ENCODE peak calls at places on chromosomes 6 and 20, in eight cellular contexts. One of them, this sample, is unnamed.

GRCh38 chr20:45968081-45968671 is 3.8 kb downstream of the ZNF335 start:
- DNase-seq in CD4-positive, alpha-beta T cell: no peak
- DNase-seq in brain microvascular endothelial cell: no peak
- DNase-seq in fibroblast of lung: no peak
- DNase-seq in GM10248: no peak
- DNase-seq in natural killer cell: no peak
- DNase-seq in WERI-Rb-1: no peak
- DNase-seq in neural crest cell: no peak
- DNase-seq in this sample: no peak

GRCh38 chr6:130967502-130968469 is 95.3 kb downstream of the EPB41L2 start:
- DNase-seq in CD4-positive, alpha-beta T cell: no peak
- DNase-seq in brain microvascular endothelial cell: peak
- DNase-seq in fibroblast of lung: peak
- DNase-seq in GM10248: no peak
- DNase-seq in natural killer cell: no peak
- DNase-seq in WERI-Rb-1: no peak
- DNase-seq in neural crest cell: no peak
- DNase-seq in this sample: no peak

GRCh38 chr6:8219352-8219943 is 117.1 kb upstream of the EEF1E1 start:
- DNase-seq in CD4-positive, alpha-beta T cell: peak
- DNase-seq in brain microvascular endothelial cell: peak
- DNase-seq in fibroblast of lung: peak
- DNase-seq in GM10248: peak
- DNase-seq in natural killer cell: no peak
- DNase-seq in WERI-Rb-1: peak
- DNase-seq in neural crest cell: peak
- DNase-seq in this sample: peak

GRCh38 chr6:84728602-84729001 is 35.8 kb downstream of the TBX18 start:
- DNase-seq in CD4-positive, alpha-beta T cell: no peak
- DNase-seq in brain microvascular endothelial cell: peak
- DNase-seq in fibroblast of lung: no peak
- DNase-seq in GM10248: no peak
- DNase-seq in natural killer cell: no peak
- DNase-seq in WERI-Rb-1: no peak
- DNase-seq in neural crest cell: no peak
- DNase-seq in this sample: no peak

GRCh38 chr6:54236984-54237383 is 71.3 kb upstream of the TINAG start:
- DNase-seq in CD4-positive, alpha-beta T cell: no peak
- DNase-seq in brain microvascular endothelial cell: no peak
- DNase-seq in fibroblast of lung: no peak
- DNase-seq in GM10248: no peak
- DNase-seq in natural killer cell: no peak
- DNase-seq in WERI-Rb-1: no peak
- DNase-seq in neural crest cell: no peak
- DNase-seq in this sample: no peak

GRCh38 chr6:79813854-79814477 is 133.4 kb downstream of the ELOVL4 start:
- DNase-seq in CD4-positive, alpha-beta T cell: peak
- DNase-seq in brain microvascular endothelial cell: peak
- DNase-seq in fibroblast of lung: peak
- DNase-seq in GM10248: peak
- DNase-seq in natural killer cell: peak
- DNase-seq in WERI-Rb-1: peak
- DNase-seq in neural crest cell: peak
- DNase-seq in this sample: no peak

GRCh38 chr20:21104921-21105320 is 1.2 kb downstream of the LINC00237 start:
- DNase-seq in CD4-positive, alpha-beta T cell: no peak
- DNase-seq in brain microvascular endothelial cell: no peak
- DNase-seq in fibroblast of lung: no peak
- DNase-seq in GM10248: no peak
- DNase-seq in natural killer cell: no peak
- DNase-seq in WERI-Rb-1: no peak
- DNase-seq in neural crest cell: no peak
- DNase-seq in this sample: no peak

GRCh38 chr20:63896136-63896890 is 1.4 kb downstream of the DNAJC5 start:
- DNase-seq in CD4-positive, alpha-beta T cell: no peak
- DNase-seq in brain microvascular endothelial cell: no peak
- DNase-seq in fibroblast of lung: peak
- DNase-seq in GM10248: peak
- DNase-seq in natural killer cell: peak
- DNase-seq in WERI-Rb-1: peak
- DNase-seq in neural crest cell: no peak
- DNase-seq in this sample: no peak

GRCh38 chr6:84422380-84422968 is 195.0 kb upstream of the CEP162 start:
- DNase-seq in CD4-positive, alpha-beta T cell: no peak
- DNase-seq in brain microvascular endothelial cell: peak
- DNase-seq in fibroblast of lung: peak
- DNase-seq in GM10248: peak
- DNase-seq in natural killer cell: no peak
- DNase-seq in WERI-Rb-1: peak
- DNase-seq in neural crest cell: peak
- DNase-seq in this sample: no peak

DNA sequence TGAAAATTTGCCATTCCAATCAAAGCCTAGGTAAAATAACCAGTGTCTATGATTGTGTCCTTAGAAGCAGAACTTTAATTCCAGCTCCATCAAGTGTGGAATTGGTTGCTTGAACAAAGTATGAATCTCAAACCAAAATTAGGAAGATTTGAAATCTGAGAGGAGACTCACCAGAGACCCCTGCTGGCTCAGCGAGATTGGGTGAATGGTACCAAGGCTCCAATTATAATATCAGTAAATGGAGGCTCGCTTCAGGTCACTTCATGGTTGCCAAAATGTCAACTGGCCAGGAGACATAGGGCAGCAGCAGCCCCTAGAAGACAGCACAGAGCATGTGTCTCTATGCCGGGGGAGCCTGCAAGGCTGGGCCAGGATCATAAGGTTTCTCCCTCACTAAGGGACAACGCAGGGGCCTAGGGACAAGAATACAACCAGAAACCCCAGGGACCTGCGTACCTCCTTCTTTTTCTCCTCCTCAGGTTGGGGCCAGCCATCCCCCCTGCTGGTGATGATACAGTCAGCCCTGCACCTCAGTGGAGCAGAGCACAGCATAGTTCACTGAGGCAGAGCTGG is 14.0 kb downstream of the RBL1 start:
- DNase-seq in CD4-positive, alpha-beta T cell: peak
- DNase-seq in brain microvascular endothelial cell: peak
- DNase-seq in fibroblast of lung: no peak
- DNase-seq in GM10248: peak
- DNase-seq in natural killer cell: peak
- DNase-seq in WERI-Rb-1: no peak
- DNase-seq in neural crest cell: peak
- DNase-seq in this sample: no peak
- TF ChIP-seq CTCF in CD4-positive, alpha-beta T cell: peak
- TF ChIP-seq CTCF in brain microvascular endothelial cell: peak
- TF ChIP-seq CTCF in fibroblast of lung: peak
- TF ChIP-seq CTCF in GM10248: peak
- TF ChIP-seq CTCF in natural killer cell: peak
- TF ChIP-seq CTCF in WERI-Rb-1: peak
- TF ChIP-seq CTCF in neural crest cell: peak
- TF ChIP-seq CTCF in this sample: peak

DNA sequence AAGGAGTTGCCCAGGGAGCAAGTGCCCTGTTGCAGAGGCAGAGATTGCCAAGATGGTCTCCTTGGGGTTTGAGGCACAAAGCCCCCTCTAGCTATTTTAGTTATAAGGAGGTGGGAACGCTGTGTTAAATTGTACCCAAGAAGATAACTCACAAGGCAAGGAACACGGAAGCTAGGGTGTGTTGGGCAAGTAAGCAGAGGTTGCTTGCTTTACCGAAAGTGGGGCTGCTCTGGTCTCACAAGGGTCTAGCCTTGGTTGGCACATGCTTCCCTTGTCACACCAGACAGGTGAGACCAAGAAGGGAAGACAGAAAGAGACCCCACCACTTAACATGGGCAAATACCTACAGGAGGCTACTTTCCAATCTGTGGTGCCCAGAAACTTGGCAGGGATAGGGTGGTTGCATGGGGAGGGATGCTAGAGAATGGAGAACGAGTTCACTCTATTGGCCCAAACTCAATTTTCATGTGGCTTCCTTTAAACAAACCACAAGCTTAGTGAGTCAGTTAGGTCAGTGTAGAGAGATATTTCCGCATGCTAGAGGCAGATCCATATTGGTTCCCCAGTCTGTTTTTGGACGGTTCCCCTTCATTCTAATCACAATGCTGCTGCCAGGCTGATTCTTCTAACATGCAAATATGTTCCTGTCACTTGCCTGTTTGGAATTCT is 42.4 kb downstream of the PLAGL1 start:
- DNase-seq in CD4-positive, alpha-beta T cell: no peak
- DNase-seq in brain microvascular endothelial cell: peak
- DNase-seq in fibroblast of lung: peak
- DNase-seq in GM10248: no peak
- DNase-seq in natural killer cell: no peak
- DNase-seq in WERI-Rb-1: no peak
- DNase-seq in neural crest cell: no peak
- DNase-seq in this sample: no peak
- TF ChIP-seq CTCF in CD4-positive, alpha-beta T cell: no peak
- TF ChIP-seq CTCF in brain microvascular endothelial cell: no peak
- TF ChIP-seq CTCF in fibroblast of lung: no peak
- TF ChIP-seq CTCF in GM10248: no peak
- TF ChIP-seq CTCF in natural killer cell: no peak
- TF ChIP-seq CTCF in WERI-Rb-1: no peak
- TF ChIP-seq CTCF in neural crest cell: no peak
- TF ChIP-seq CTCF in this sample: no peak

DNA sequence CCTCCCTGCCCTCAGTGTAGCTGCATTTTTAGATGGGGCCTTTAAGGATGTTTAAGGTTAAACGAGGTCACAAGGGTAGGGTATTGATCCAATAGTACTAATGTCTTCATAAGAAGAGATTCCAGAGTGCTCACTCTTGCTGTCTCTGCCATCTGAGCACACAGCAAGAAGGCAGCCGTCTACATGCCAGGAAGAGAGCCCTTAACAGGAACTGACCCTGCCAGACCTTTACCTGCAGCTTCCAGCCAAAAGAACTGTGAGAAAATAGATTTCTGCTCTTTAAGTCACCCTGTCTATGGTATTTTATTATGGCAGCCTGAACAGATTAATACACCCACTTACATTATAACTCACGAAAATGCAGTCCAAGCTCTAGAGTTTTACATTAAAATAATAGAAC is 685.3 kb upstream of the MARCKS start:
- DNase-seq in CD4-positive, alpha-beta T cell: no peak
- DNase-seq in brain microvascular endothelial cell: no peak
- DNase-seq in fibroblast of lung: no peak
- DNase-seq in GM10248: no peak
- DNase-seq in natural killer cell: no peak
- DNase-seq in WERI-Rb-1: no peak
- DNase-seq in neural crest cell: no peak
- DNase-seq in this sample: no peak
- TF ChIP-seq CTCF in CD4-positive, alpha-beta T cell: no peak
- TF ChIP-seq CTCF in brain microvascular endothelial cell: no peak
- TF ChIP-seq CTCF in fibroblast of lung: no peak
- TF ChIP-seq CTCF in GM10248: no peak
- TF ChIP-seq CTCF in natural killer cell: no peak
- TF ChIP-seq CTCF in WERI-Rb-1: no peak
- TF ChIP-seq CTCF in neural crest cell: no peak
- TF ChIP-seq CTCF in this sample: no peak

GRCh38 chr6:15248451-15249370 is 2.8 kb downstream of the JARID2 start:
- DNase-seq in CD4-positive, alpha-beta T cell: peak
- DNase-seq in brain microvascular endothelial cell: peak
- DNase-seq in fibroblast of lung: peak
- DNase-seq in GM10248: peak
- DNase-seq in natural killer cell: peak
- DNase-seq in WERI-Rb-1: peak
- DNase-seq in neural crest cell: peak
- DNase-seq in this sample: peak
- TF ChIP-seq CTCF in CD4-positive, alpha-beta T cell: no peak
- TF ChIP-seq CTCF in brain microvascular endothelial cell: peak
- TF ChIP-seq CTCF in fibroblast of lung: peak
- TF ChIP-seq CTCF in GM10248: no peak
- TF ChIP-seq CTCF in natural killer cell: peak
- TF ChIP-seq CTCF in WERI-Rb-1: peak
- TF ChIP-seq CTCF in neural crest cell: no peak
- TF ChIP-seq CTCF in this sample: no peak